ENCODE peak calls at places on chromosomes 5 and 9, in six cellular contexts. Z is aorta; P is left lung; Q is tibial artery; O is CD8-positive, alpha-beta T cell; T is tibial nerve. X is an unnamed sample.
A peak's percentile ranks its signal among the peaks of the same experiment; 100 is the strongest.

GRCh38 chr5:1726469-1726865 is 73.2 kb downstream of the MRPL36 start:
- DNase-seq in Z (no peak), P (no peak), Q (peak; percentile 19), O (peak; percentile 5), T (no peak), X (no peak)

GRCh38 chr5:148912714-148913398 is 86.4 kb downstream of the ADRB2 start:
- DNase-seq in Z (no peak), P (no peak), Q (no peak), O (no peak), T (no peak), X (no peak)

GRCh38 chr5:154198611-154199230 is 8.2 kb downstream of the GALNT10 start:
- DNase-seq in Z (no peak), P (no peak), Q (no peak), O (no peak), T (no peak), X (no peak)

GRCh38 chr5:127567026-127567768 is 49.8 kb downstream of the PRRC1 start:
- DNase-seq in Z (no peak), P (no peak), Q (no peak), O (no peak), T (no peak), X (no peak)

GRCh38 chr9:117224676-117225075 is 190.2 kb downstream of the ASTN2 start:
- DNase-seq in Z (no peak), P (no peak), Q (no peak), O (no peak), T (no peak), X (no peak)

GRCh38 chr5:136036991-136037705 is 8.4 kb downstream of the TGFBI start:
- DNase-seq in Z (peak; percentile 70), P (no peak), Q (peak; percentile 44), O (peak; percentile 14), T (no peak), X (no peak)

GRCh38 chr5:62486672-62487071 is 74.1 kb downstream of the IPO11 start:
- DNase-seq in Z (no peak), P (no peak), Q (no peak), O (no peak), T (no peak), X (no peak)

GRCh38 chr9:128203842-128204551 is 818 bp downstream of the DNM1 start:
- DNase-seq in Z (no peak), P (peak; percentile 85), Q (peak; percentile 54), O (no peak), T (no peak), X (peak; percentile 52)

GRCh38 chr5:137220523-137220927 is 278.6 kb downstream of the SPOCK1 start:
- DNase-seq in Z (no peak), P (no peak), Q (no peak), O (no peak), T (no peak), X (no peak)

GRCh38 chr9:108855888-108856287 is at the start of gene ACTL7B:
- DNase-seq in Z (no peak), P (no peak), Q (no peak), O (no peak), T (no peak), X (no peak)

GRCh38 chr5:76672242-76672641 is 43.7 kb upstream of the F2R start:
- DNase-seq in Z (no peak), P (no peak), Q (no peak), O (no peak), T (no peak), X (no peak)

GRCh38 chr5:137631453-137631852 is 104.4 kb downstream of the KLHL3 start:
- DNase-seq in Z (no peak), P (no peak), Q (no peak), O (no peak), T (no peak), X (no peak)

GRCh38 chr5:116380615-116381014 is 194.0 kb downstream of the SEMA6A start:
- DNase-seq in Z (no peak), P (no peak), Q (no peak), O (no peak), T (no peak), X (no peak)

GRCh38 chr9:27791311-27791710 is 218.0 kb upstream of the C9orf72 start:
- DNase-seq in Z (no peak), P (no peak), Q (no peak), O (no peak), T (no peak), X (no peak)

GRCh38 chr5:155926011-155926410 is 401.0 kb upstream of the SGCD start:
- DNase-seq in Z (no peak), P (no peak), Q (no peak), O (no peak), T (no peak), X (no peak)

GRCh38 chr9:137236936-137237421 is 4.1 kb upstream of the TUBB4B start:
- DNase-seq in Z (no peak), P (no peak), Q (no peak), O (no peak), T (no peak), X (no peak)

GRCh38 chr5:168528521-168529360 is at the start of gene FBLL1:
- DNase-seq in Z (no peak), P (no peak), Q (no peak), O (peak; percentile 24), T (no peak), X (no peak)

GRCh38 chr5:57174128-57174849 is 430 bp downstream of the GPBP1 start:
- DNase-seq in Z (peak; percentile 54), P (peak; percentile 83), Q (peak; percentile 26), O (no peak), T (no peak), X (no peak)

GRCh38 chr5:14415516-14416074 is 166.0 kb upstream of the OTULINL start:
- DNase-seq in Z (no peak), P (no peak), Q (no peak), O (no peak), T (no peak), X (no peak)

GRCh38 chr9:95409650-95410426 is 92.3 kb upstream of the FANCC start:
- DNase-seq in Z (no peak), P (no peak), Q (no peak), O (no peak), T (no peak), X (no peak)

GRCh38 chr5:28164568-28164967 is 1126.2 kb upstream of the CDH9 start:
- DNase-seq in Z (no peak), P (no peak), Q (no peak), O (no peak), T (no peak), X (no peak)

GRCh38 chr9:129131300-129132145 is 20.3 kb downstream of the PTPA start:
- DNase-seq in Z (peak; percentile 84), P (peak; percentile 94), Q (peak; percentile 77), O (peak; percentile 85), T (peak; percentile 63), X (peak; percentile 72)

GRCh38 chr9:87875839-87876545 is 6.7 kb upstream of the SPATA31E1 start:
- DNase-seq in Z (no peak), P (no peak), Q (no peak), O (no peak), T (no peak), X (no peak)

GRCh38 chr9:94867842-94868312 is 141.4 kb downstream of the AOPEP start:
- DNase-seq in Z (no peak), P (no peak), Q (no peak), O (no peak), T (no peak), X (no peak)

DNA sequence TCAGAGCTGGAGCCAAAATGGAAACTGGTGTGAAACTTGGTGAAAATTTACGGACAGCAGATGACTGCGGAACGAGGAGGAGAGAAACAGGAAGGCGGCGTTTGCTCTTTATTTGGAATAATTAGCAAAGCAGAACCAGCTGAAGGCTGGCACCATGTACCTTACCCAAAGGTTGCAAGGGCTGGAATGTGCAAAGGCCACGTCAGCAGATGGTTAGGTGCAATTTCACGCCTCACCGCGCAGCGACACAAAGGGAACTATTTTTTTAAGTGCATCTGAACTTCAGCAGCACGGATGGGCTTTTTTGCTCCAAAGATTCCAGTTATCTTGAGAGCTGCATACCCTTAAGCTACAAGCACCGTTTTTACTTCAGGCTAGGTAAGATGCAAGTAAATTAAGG is 127.3 kb downstream of the COL23A1 start:
- DNase-seq in Z (no peak), P (no peak), Q (no peak), O (no peak), T (no peak), X (no peak)
- H3K9me3 ChIP-seq in Z (no peaks in the 10 kb centered on the region), P (no peaks in the 10 kb centered on the region), Q (no peaks in the 10 kb centered on the region), O (no peaks in the 10 kb centered on the region), T (no peaks in the 10 kb centered on the region), X (no peaks in the 10 kb centered on the region)

GRCh38 chr5:151054713-151055112 is 26.1 kb downstream of the TNIP1 start:
- DNase-seq in Z (no peak), P (no peak), Q (no peak), O (no peak), T (no peak), X (no peak)
- H3K36me3 ChIP-seq in Z (no peaks in the 10 kb centered on the region), P (no peaks in the 10 kb centered on the region), Q (peaks cover 42% of the 10 kb centered on the region), O (peaks cover 58% of the 10 kb centered on the region), T (peaks cover 100% of the 10 kb centered on the region), X (no peaks in the 10 kb centered on the region)

GRCh38 chr9:92990461-92990860 is 43.1 kb downstream of the FGD3 start:
- DNase-seq in Z (no peak), P (no peak), Q (no peak), O (no peak), T (no peak), X (no peak)

GRCh38 chr9:92989561-92989960 is 42.2 kb downstream of the FGD3 start:
- DNase-seq in Z (no peak), P (no peak), Q (no peak), O (no peak), T (no peak), X (no peak)

GRCh38 chr9:92986175-92987110 is 39.1 kb downstream of the FGD3 start:
- DNase-seq in Z (no peak), P (no peak), Q (no peak), O (peak; percentile 63), T (no peak), X (no peak)

GRCh38 chr9:92984976-92985375 is 37.7 kb downstream of the FGD3 start:
- DNase-seq in Z (no peak), P (no peak), Q (no peak), O (no peak), T (no peak), X (no peak)

DNA sequence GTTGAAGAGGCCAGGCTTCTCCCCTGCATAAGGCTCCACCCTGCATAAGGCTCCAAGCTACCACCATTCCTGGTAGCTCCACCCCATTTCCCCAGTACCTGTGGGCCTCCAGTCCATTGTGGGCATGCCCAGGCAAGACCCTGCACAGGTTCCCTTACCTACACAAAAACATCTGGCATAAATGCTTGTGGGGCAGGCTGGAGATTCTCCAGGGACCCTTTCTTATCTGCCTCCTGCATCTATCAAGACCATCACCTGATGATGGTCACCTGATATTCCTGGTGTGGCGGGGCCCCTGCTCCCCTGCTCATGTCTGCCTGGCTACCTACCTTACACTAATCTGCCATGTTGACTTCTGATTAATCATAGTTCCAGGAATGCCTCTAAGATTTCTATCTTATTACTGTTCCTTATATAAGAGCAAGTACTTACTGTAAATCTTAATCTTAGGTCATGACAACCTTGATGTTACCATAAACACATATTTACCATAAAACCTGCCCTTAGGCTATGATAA is 41.0 kb downstream of the FGD3 start:
- DNase-seq in Z (no peak), P (no peak), Q (no peak), O (no peak), T (no peak), X (no peak)
- H3K9me3 ChIP-seq in Z (peaks cover 5% of the 10 kb centered on the region), P (no peaks in the 10 kb centered on the region), Q (no peaks in the 10 kb centered on the region), O (no peaks in the 10 kb centered on the region), T (no peaks in the 10 kb centered on the region), X (no peaks in the 10 kb centered on the region)

DNA sequence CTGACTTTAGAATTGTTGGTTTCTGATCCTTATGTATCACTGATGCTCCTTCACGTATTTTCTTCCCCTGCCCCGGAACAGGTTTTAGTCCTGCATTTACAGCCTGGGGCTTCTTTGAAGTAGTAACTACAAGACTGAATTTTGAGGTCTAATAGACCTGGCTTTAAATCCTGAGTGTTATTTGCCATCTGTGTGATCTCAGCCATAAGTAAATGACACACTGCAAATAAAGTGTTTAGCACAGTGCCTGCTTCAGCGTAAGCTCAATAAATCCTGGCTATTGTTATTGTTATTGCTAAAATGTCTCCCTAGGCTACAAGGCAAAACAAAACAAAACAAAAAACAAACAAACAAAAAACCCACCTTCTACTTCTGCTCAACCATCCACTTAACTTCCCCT is 15.6 kb upstream of the LHX6 start:
- DNase-seq in Z (no peak), P (no peak), Q (no peak), O (no peak), T (no peak), X (no peak)
- H3K36me3 ChIP-seq in Z (peaks cover 9% of the 10 kb centered on the region), P (no peaks in the 10 kb centered on the region), Q (peaks cover 80% of the 10 kb centered on the region), O (peaks cover 54% of the 10 kb centered on the region), T (peaks cover 99% of the 10 kb centered on the region), X (no peaks in the 10 kb centered on the region)